ENCODE peak calls at places on chromosomes 7 and 10, in four cellular contexts. S is lower lobe of right lung; O is activated CD4-positive, CD25-positive, alpha-beta regulatory T cell; A is heart right ventricle. F is an unnamed sample.

GRCh38 chr7:105682331-105683070 is 101.2 kb upstream of the EFCAB10 start:
- DNase-seq in S (no peak), O (no peak), A (no peak), F (no peak)

GRCh38 chr10:69958232-69958902 is 94.3 kb upstream of the MACROH2A2 start:
- DNase-seq in S (no peak), O (no peak), A (no peak), F (no peak)

GRCh38 chr7:131346885-131347592 is 19.4 kb downstream of the MKLN1 start:
- DNase-seq in S (no peak), O (no peak), A (no peak), F (no peak)

GRCh38 chr10:31836569-31837406 is 91.8 kb downstream of the ARHGAP12 start:
- DNase-seq in S (no peak), O (no peak), A (no peak), F (no peak)

GRCh38 chr10:123149568-123150228 is 1.8 kb downstream of the HMX2 start:
- DNase-seq in S (peak; percentile 57), O (no peak), A (no peak), F (no peak)

GRCh38 chr10:121452581-121452980 is 145.7 kb downstream of the FGFR2 start:
- DNase-seq in S (no peak), O (no peak), A (no peak), F (no peak)

GRCh38 chr7:98368721-98369120 is 32.2 kb downstream of the BAIAP2L1 start:
- DNase-seq in S (no peak), O (no peak), A (no peak), F (no peak)

GRCh38 chr10:97633921-97634320 is 621 bp upstream of the MORN4 start:
- DNase-seq in S (no peak), O (no peak), A (no peak), F (no peak)

GRCh38 chr7:1520574-1521234 is 9.8 kb upstream of the MAFK start:
- DNase-seq in S (no peak), O (no peak), A (no peak), F (peak; percentile 84)

GRCh38 chr10:112763916-112764520 is 186.0 kb upstream of the TCF7L2 start:
- DNase-seq in S (no peak), O (no peak), A (no peak), F (no peak)

GRCh38 chr7:12249706-12250105 is 38.6 kb downstream of the TMEM106B start:
- DNase-seq in S (no peak), O (no peak), A (no peak), F (no peak)

GRCh38 chr7:158843775-158844174 is 12.6 kb upstream of the DYNC2I1 start:
- DNase-seq in S (no peak), O (no peak), A (no peak), F (no peak)

GRCh38 chr7:24756545-24756988 is 697 bp downstream of the GSDME start:
- DNase-seq in S (no peak), O (no peak), A (no peak), F (peak; percentile 28)